ENCODE peak calls at places on chromosomes 2 and 18, in nine cellular contexts. R is WERI-Rb-1; Y is sigmoid colon; J is uterus; H is brain microvascular endothelial cell; I is naive thymus-derived CD4-positive, alpha-beta T cell; B is Peyer's patch; U is foreskin keratinocyte; V is mammary epithelial cell. O is an unnamed sample.

GRCh38 chr2:203583696-203584095 is 48.6 kb upstream of the RAPH1 start:
- DNase-seq in H (peak), I (no peak), Y (no peak), U (peak), V (peak), B (no peak), J (no peak), R (no peak), O (peak)

GRCh38 chr2:72993147-72993546 is 75.8 kb downstream of the EMX1 start:
- DNase-seq in U (no peak), V (no peak), I (peak), J (no peak), Y (peak), B (peak), R (peak), H (peak), O (peak)

GRCh38 chr2:54394392-54394791 is 61.7 kb upstream of the SPTBN1 start:
- DNase-seq in U (no peak), V (no peak), R (no peak), H (no peak), B (no peak), J (no peak), I (no peak), Y (no peak), O (no peak)

GRCh38 chr18:2883137-2883671 is 36.4 kb downstream of the EMILIN2 start:
- DNase-seq in J (peak), H (no peak), Y (no peak), I (no peak), U (no peak), B (peak), V (no peak), R (no peak), O (peak)

GRCh38 chr2:185127412-185127811 is 529.1 kb downstream of the ZNF804A start:
- DNase-seq in I (no peak), U (peak), R (no peak), H (no peak), V (peak), B (no peak), J (no peak), Y (no peak), O (no peak)

GRCh38 chr2:61671561-61672315 is 133.6 kb upstream of the XPO1 start:
- DNase-seq in H (no peak), V (no peak), B (no peak), R (no peak), Y (no peak), I (no peak), J (no peak), U (peak), O (peak)

GRCh38 chr18:66825347-66825746 is 221.5 kb upstream of the CDH19 start:
- DNase-seq in U (no peak), R (no peak), B (no peak), V (no peak), Y (no peak), H (no peak), I (no peak), J (no peak), O (no peak)

GRCh38 chr2:45938649-45939511 is 287.4 kb downstream of the PRKCE start:
- DNase-seq in J (peak), U (peak), B (no peak), V (peak), Y (peak), R (peak), H (peak), I (no peak), O (peak)

GRCh38 chr2:121489284-121489683 is 41.4 kb upstream of the RNU4ATAC start:
- DNase-seq in R (no peak), B (no peak), V (peak), U (no peak), H (no peak), J (no peak), I (no peak), Y (no peak), O (no peak)

GRCh38 chr2:68292108-68292710 is 27.5 kb downstream of the CNRIP1 start:
- DNase-seq in B (no peak), J (no peak), V (peak), Y (no peak), H (peak), I (no peak), U (peak), R (peak), O (peak)

GRCh38 chr2:70994055-70994444 is 623 bp downstream of the TEX261 start:
- DNase-seq in J (no peak), I (no peak), U (no peak), Y (no peak), B (no peak), R (no peak), H (no peak), V (no peak), O (peak)

GRCh38 chr2:33665039-33665438 is 65.9 kb upstream of the FAM98A start:
- DNase-seq in B (no peak), J (no peak), R (no peak), Y (no peak), I (no peak), U (no peak), H (no peak), V (no peak), O (no peak)

GRCh38 chr2:207215300-207215699 is 49.6 kb upstream of the KLF7 start:
- DNase-seq in Y (no peak), J (no peak), V (no peak), H (no peak), R (no peak), B (no peak), I (no peak), U (no peak), O (no peak)

GRCh38 chr2:101710690-101711318 is 13.3 kb downstream of the MAP4K4 start:
- DNase-seq in V (peak), U (peak), H (no peak), B (no peak), Y (no peak), R (no peak), I (no peak), J (no peak), O (peak)

GRCh38 chr2:229301229-229301628 is 30.1 kb upstream of the PID1 start:
- DNase-seq in H (no peak), I (no peak), U (no peak), R (no peak), J (no peak), V (no peak), B (no peak), Y (no peak), O (no peak)

GRCh38 chr2:171798156-171798815 is 95.8 kb downstream of the SLC25A12 start:
- DNase-seq in Y (no peak), B (no peak), I (no peak), J (no peak), U (peak), R (no peak), H (peak), V (peak), O (peak)

GRCh38 chr2:179533875-179534274 is 269.2 kb upstream of the SESTD1 start:
- DNase-seq in B (no peak), U (no peak), J (no peak), I (no peak), H (no peak), Y (no peak), R (no peak), V (no peak), O (no peak)

GRCh38 chr2:64730551-64731305 is 77.0 kb upstream of the SERTAD2 start:
- DNase-seq in Y (peak), R (no peak), H (peak), V (peak), U (peak), J (peak), B (peak), I (peak), O (peak)

GRCh38 chr2:63742592-63742991 is 99.1 kb upstream of the UGP2 start:
- DNase-seq in V (no peak), J (no peak), B (no peak), R (no peak), U (no peak), Y (no peak), H (no peak), I (no peak), O (no peak)

GRCh38 chr18:25896956-25897355 is 193.5 kb downstream of the SS18 start:
- DNase-seq in R (peak), U (no peak), J (no peak), V (no peak), H (no peak), I (no peak), B (no peak), Y (no peak), O (no peak)

GRCh38 chr2:138711812-138712211 is 68.4 kb downstream of the NXPH2 start:
- DNase-seq in V (no peak), J (no peak), I (no peak), H (no peak), R (no peak), B (no peak), Y (no peak), U (no peak), O (peak)

GRCh38 chr2:191303349-191304005 is 58.3 kb downstream of the MYO1B start:
- DNase-seq in V (no peak), U (no peak), R (peak), J (no peak), H (no peak), I (no peak), Y (no peak), B (no peak), O (no peak)

GRCh38 chr2:88866756-88867155 is 175.3 kb downstream of the RPIA start:
- DNase-seq in R (no peak), B (peak), V (no peak), J (no peak), H (no peak), Y (no peak), U (no peak), I (no peak), O (no peak)

GRCh38 chr2:235146206-235146605 is 194.4 kb downstream of the SH3BP4 start:
- DNase-seq in J (no peak), U (no peak), I (no peak), V (no peak), B (no peak), R (no peak), H (no peak), Y (no peak), O (no peak)

GRCh38 chr2:70127920-70128444 is 40.7 kb downstream of the PCBP1 start:
- DNase-seq in B (no peak), H (no peak), U (no peak), J (no peak), Y (no peak), I (no peak), V (no peak), R (no peak), O (no peak)

DNA sequence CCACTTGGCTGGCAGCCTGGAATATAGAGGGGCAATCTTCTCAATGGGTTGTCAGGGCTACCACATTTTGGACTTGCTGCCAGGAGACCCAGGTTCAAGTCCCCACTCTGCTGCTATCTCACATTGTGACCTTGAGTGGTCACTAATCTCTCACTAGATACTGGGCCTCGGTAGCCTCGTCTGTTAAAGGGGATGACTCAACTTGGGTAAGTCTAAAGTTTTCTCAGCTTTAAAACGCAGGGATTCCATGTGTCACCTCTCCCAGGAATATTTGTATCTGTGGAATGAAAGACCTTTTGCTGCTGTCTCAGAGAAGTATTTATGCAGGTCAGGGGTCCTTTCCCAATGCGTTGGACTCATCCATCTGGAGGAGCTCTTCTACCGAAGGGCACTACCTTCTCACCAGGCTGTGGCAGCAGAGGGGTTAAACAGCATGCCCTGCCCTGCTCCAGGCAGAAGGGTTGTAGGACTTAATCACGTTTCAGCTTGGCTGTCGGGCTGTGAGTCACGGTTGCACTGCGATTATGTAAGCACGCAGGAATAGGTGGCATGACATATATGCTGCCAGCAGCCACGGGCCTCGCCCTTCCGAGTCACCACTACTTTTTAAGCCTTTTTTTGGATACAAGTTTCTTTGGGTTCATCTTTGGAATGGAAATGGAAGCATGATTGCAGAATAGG is 86.5 kb downstream of the SEMA4F start:
- DNase-seq in I (no peak), V (peak), R (peak), B (no peak), Y (no peak), H (peak), U (peak), J (no peak), O (peak)
- H3K27ac ChIP-seq in I (no peak), V (peak), R (no peak), B (no peak), Y (peak), H (no peak), U (peak), J (no peak), O (peak)

GRCh38 chr18:75970212-75970611 is 524.8 kb downstream of the ZNF516 start:
- DNase-seq in J (no peak), H (no peak), U (no peak), V (no peak), Y (no peak), I (no peak), B (no peak), R (no peak), O (no peak)
- H3K27ac ChIP-seq in J (no peak), H (no peak), U (no peak), V (no peak), Y (no peak), I (no peak), B (no peak), R (no peak), O (no peak)

GRCh38 chr2:230444832-230445231 is 28.8 kb downstream of the SP100 start:
- DNase-seq in J (no peak), I (no peak), H (no peak), B (no peak), U (no peak), Y (no peak), V (no peak), R (no peak), O (no peak)
- H3K27ac ChIP-seq in J (no peak), I (no peak), H (no peak), B (no peak), U (no peak), Y (no peak), V (no peak), R (no peak), O (no peak)

GRCh38 chr2:233447506-233448219 is 93.4 kb downstream of the DGKD start:
- DNase-seq in V (no peak), R (peak), Y (no peak), J (no peak), B (no peak), I (no peak), U (no peak), H (no peak), O (no peak)

GRCh38 chr2:233446616-233447305 is 92.5 kb downstream of the DGKD start:
- DNase-seq in I (no peak), U (no peak), J (no peak), V (no peak), H (no peak), R (no peak), Y (no peak), B (no peak), O (no peak)

GRCh38 chr2:233448565-233448964 is 94.3 kb downstream of the DGKD start:
- DNase-seq in J (no peak), U (no peak), I (no peak), R (no peak), H (no peak), Y (peak), B (no peak), V (no peak), O (peak)

GRCh38 chr2:233449071-233449901 is 95.0 kb downstream of the DGKD start:
- DNase-seq in U (peak), B (no peak), H (peak), R (peak), V (no peak), Y (peak), J (no peak), I (no peak), O (peak)

DNA sequence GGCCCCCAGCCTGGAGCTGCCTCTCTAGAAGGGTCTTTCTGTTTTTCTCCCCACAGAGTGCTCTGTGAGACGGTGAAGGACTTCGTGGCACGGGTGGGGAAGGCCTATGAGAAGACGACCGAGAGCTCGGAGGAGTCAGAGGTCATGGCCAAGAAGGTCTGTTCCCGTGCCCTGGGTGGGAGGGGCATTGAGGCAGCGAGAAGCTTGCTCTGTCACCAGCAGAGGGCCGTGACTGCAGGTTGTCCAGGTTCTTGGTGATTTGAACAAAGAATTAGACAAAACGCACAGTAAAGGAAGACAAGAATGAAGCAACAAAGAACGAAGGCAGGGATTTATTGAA is 93.9 kb downstream of the DGKD start:
- DNase-seq in V (no peak), I (no peak), U (no peak), Y (peak), B (no peak), J (no peak), R (peak), H (no peak), O (no peak)
- H3K27ac ChIP-seq in V (no peak), I (no peak), U (no peak), Y (no peak), B (no peak), J (no peak), R (peak), H (no peak), O (no peak)

GRCh38 chr18:8721716-8722115 is 16.4 kb downstream of the MTCL1 start:
- DNase-seq in Y (no peak), B (no peak), V (peak), U (peak), R (no peak), J (no peak), I (no peak), H (peak), O (peak)

GRCh38 chr18:8726281-8726680 is 20.9 kb downstream of the MTCL1 start:
- DNase-seq in I (no peak), Y (no peak), H (no peak), R (no peak), U (no peak), B (no peak), V (no peak), J (no peak), O (no peak)

GRCh38 chr18:8722946-8723477 is 17.7 kb downstream of the MTCL1 start:
- DNase-seq in U (no peak), J (no peak), H (no peak), B (no peak), R (no peak), Y (no peak), V (no peak), I (no peak), O (no peak)

GRCh38 chr18:8726963-8727730 is 21.8 kb downstream of the MTCL1 start:
- DNase-seq in Y (no peak), V (no peak), J (no peak), R (no peak), H (no peak), U (no peak), B (no peak), I (no peak), O (no peak)

DNA sequence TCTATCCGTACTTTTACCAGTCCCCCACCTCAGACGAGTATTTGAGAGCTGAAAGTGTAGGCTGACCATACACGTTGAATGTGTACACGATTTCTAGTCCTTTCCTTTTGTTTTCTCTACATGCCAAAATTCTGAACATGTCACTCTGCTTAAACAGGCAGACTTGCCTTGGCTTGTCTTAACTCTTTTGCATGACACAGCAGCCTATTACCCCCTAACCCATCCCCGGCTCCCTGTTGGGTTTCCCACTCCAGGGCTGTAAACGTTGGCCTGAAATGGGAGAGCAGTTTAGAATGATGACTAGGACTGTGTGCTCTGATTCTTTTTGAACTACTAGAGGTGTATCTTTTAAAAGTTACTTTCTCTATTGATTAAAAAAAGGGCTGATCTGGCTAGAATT is 19.1 kb downstream of the MTCL1 start:
- DNase-seq in H (no peak), U (peak), V (peak), R (no peak), I (no peak), J (no peak), B (no peak), Y (no peak), O (no peak)
- H3K27ac ChIP-seq in H (no peak), U (peak), V (peak), R (no peak), I (no peak), J (no peak), B (no peak), Y (peak), O (no peak)

DNA sequence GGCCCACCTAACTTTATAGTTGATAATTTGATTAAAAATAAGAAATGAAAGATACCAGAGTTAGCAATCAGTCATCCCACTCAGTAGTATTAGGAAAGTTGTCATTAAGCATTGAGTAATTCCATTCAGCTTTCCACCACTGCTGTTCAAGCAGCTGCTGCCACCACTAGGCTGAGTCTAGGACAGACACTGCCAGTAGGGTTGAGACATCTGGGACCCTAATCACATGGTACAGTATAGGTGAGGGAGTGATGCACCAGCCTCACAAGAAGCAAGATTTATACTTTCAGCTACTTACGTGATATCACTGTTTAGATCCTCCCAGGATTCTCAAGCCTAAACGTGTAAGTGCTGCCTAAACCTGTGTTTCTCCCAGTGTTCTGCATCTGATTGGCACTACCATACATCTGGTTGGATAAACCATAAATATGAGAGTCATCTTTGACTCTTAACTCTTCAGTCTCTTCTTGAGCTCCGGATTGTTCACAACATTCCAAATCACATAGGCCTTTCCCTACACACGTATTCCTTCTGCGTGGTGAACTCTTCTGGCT is 3.2 kb downstream of the UBXN4 start:
- DNase-seq in V (peak), H (peak), B (no peak), J (no peak), U (peak), I (peak), Y (no peak), R (peak), O (peak)
- H3K27ac ChIP-seq in V (no peak), H (peak), B (no peak), J (no peak), U (peak), I (no peak), Y (no peak), R (peak), O (peak)

GRCh38 chr2:210337159-210337558 is 22.2 kb upstream of the MYL1 start:
- DNase-seq in B (no peak), I (no peak), U (no peak), H (no peak), R (no peak), Y (no peak), J (no peak), V (no peak), O (no peak)
- H3K27ac ChIP-seq in B (no peak), I (no peak), U (no peak), H (no peak), R (no peak), Y (no peak), J (no peak), V (no peak), O (no peak)

GRCh38 chr18:37135177-37135576 is 306.2 kb downstream of the KIAA1328 start:
- DNase-seq in V (no peak), B (no peak), R (no peak), U (no peak), J (no peak), H (no peak), Y (no peak), I (no peak), O (no peak)

DNA sequence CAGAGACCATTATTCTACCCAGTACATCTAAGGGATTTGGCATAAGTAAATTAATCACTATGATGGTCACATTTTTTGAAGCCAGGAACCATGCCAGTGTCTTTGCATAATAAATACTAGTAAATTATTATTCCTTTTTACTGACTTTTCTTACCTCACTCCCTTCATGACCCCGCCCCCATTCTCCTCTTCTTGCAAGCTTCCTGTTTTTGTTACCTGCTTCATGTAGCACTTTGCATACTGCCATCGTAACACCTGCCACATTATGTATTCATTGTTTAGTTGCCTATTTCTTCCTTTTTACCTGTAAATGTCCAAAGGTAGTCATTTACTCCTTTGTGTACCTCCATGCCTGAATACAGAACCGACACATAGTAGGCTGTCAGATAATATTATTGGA is 309.5 kb downstream of the KIAA1328 start:
- DNase-seq in I (no peak), U (no peak), V (no peak), Y (no peak), B (no peak), H (no peak), R (no peak), J (no peak), O (no peak)
- H3K27ac ChIP-seq in I (no peak), U (no peak), V (no peak), Y (no peak), B (no peak), H (no peak), R (no peak), J (no peak), O (no peak)

O was measured in GM23248.